ENCODE peak calls at places on chromosome 9, in seven cellular contexts. One of them, this sample, is unnamed.

GRCh38 chr9:28699632-28700031 is 1126.4 kb upstream of the C9orf72 start:
- DNase-seq in RKO: no peak
- DNase-seq in posterior cingulate gyrus: no peak
- DNase-seq in H4: no peak
- DNase-seq in fibroblast of the aortic adventitia: no peak
- DNase-seq in fibroblast of mammary gland: no peak
- DNase-seq in M059J: no peak
- DNase-seq in this sample: no peak

GRCh38 chr9:107927276-107927675 is 437.7 kb upstream of the KLF4 start:
- DNase-seq in fibroblast of mammary gland: no peak
- DNase-seq in M059J: no peak
- DNase-seq in H4: no peak
- DNase-seq in fibroblast of the aortic adventitia: no peak
- DNase-seq in RKO: no peak
- DNase-seq in posterior cingulate gyrus: no peak
- DNase-seq in this sample: no peak

GRCh38 chr9:33924978-33925797 is 108.2 kb downstream of the UBE2R2 start:
- DNase-seq in H4: peak
- DNase-seq in RKO: peak
- DNase-seq in fibroblast of the aortic adventitia: peak
- DNase-seq in fibroblast of mammary gland: peak
- DNase-seq in M059J: peak
- DNase-seq in posterior cingulate gyrus: peak
- DNase-seq in this sample: peak

GRCh38 chr9:34179528-34180138 is 790 bp downstream of the UBAP1 start:
- DNase-seq in M059J: no peak
- DNase-seq in fibroblast of the aortic adventitia: peak
- DNase-seq in posterior cingulate gyrus: no peak
- DNase-seq in RKO: peak
- DNase-seq in H4: no peak
- DNase-seq in fibroblast of mammary gland: peak
- DNase-seq in this sample: no peak

GRCh38 chr9:96040591-96041461 is 165.3 kb downstream of the ERCC6L2 start:
- DNase-seq in H4: peak
- DNase-seq in fibroblast of the aortic adventitia: no peak
- DNase-seq in RKO: no peak
- DNase-seq in posterior cingulate gyrus: peak
- DNase-seq in M059J: peak
- DNase-seq in fibroblast of mammary gland: no peak
- DNase-seq in this sample: peak

GRCh38 chr9:13587581-13587980 is 308.1 kb upstream of the MPDZ start:
- DNase-seq in fibroblast of the aortic adventitia: no peak
- DNase-seq in M059J: no peak
- DNase-seq in fibroblast of mammary gland: no peak
- DNase-seq in H4: no peak
- DNase-seq in RKO: no peak
- DNase-seq in posterior cingulate gyrus: peak
- DNase-seq in this sample: no peak

GRCh38 chr9:131728546-131728910 is 11.3 kb downstream of the RAPGEF1 start:
- DNase-seq in fibroblast of mammary gland: no peak
- DNase-seq in H4: no peak
- DNase-seq in posterior cingulate gyrus: no peak
- DNase-seq in fibroblast of the aortic adventitia: no peak
- DNase-seq in M059J: no peak
- DNase-seq in RKO: no peak
- DNase-seq in this sample: no peak

GRCh38 chr9:97850746-97851449 is 2.1 kb upstream of the FOXE1 start:
- DNase-seq in H4: no peak
- DNase-seq in fibroblast of mammary gland: no peak
- DNase-seq in fibroblast of the aortic adventitia: no peak
- DNase-seq in M059J: no peak
- DNase-seq in RKO: no peak
- DNase-seq in posterior cingulate gyrus: no peak
- DNase-seq in this sample: no peak

GRCh38 chr9:120928015-120928719 is 1.6 kb upstream of the TRAF1 start:
- DNase-seq in RKO: peak
- DNase-seq in fibroblast of the aortic adventitia: no peak
- DNase-seq in M059J: no peak
- DNase-seq in fibroblast of mammary gland: no peak
- DNase-seq in H4: no peak
- DNase-seq in posterior cingulate gyrus: peak
- DNase-seq in this sample: no peak

GRCh38 chr9:36146666-36147065 is 10.1 kb downstream of the GLIPR2 start:
- DNase-seq in fibroblast of mammary gland: no peak
- DNase-seq in fibroblast of the aortic adventitia: no peak
- DNase-seq in M059J: no peak
- DNase-seq in H4: no peak
- DNase-seq in RKO: no peak
- DNase-seq in posterior cingulate gyrus: peak
- DNase-seq in this sample: no peak

GRCh38 chr9:122816163-122816867 is 12.1 kb downstream of the PDCL start:
- DNase-seq in RKO: no peak
- DNase-seq in H4: no peak
- DNase-seq in M059J: no peak
- DNase-seq in fibroblast of mammary gland: no peak
- DNase-seq in fibroblast of the aortic adventitia: no peak
- DNase-seq in posterior cingulate gyrus: no peak
- DNase-seq in this sample: no peak

GRCh38 chr9:131068076-131068816 is 28.1 kb upstream of the AIF1L start:
- DNase-seq in H4: no peak
- DNase-seq in fibroblast of mammary gland: no peak
- DNase-seq in RKO: no peak
- DNase-seq in posterior cingulate gyrus: no peak
- DNase-seq in M059J: no peak
- DNase-seq in fibroblast of the aortic adventitia: no peak
- DNase-seq in this sample: no peak

GRCh38 chr9:5578698-5579085 is 50.2 kb upstream of the RIC1 start:
- DNase-seq in RKO: no peak
- DNase-seq in posterior cingulate gyrus: no peak
- DNase-seq in M059J: peak
- DNase-seq in fibroblast of the aortic adventitia: no peak
- DNase-seq in H4: no peak
- DNase-seq in fibroblast of mammary gland: no peak
- DNase-seq in this sample: no peak

GRCh38 chr9:112380771-112381181 is 868 bp downstream of the HSDL2 start:
- DNase-seq in H4: peak
- DNase-seq in posterior cingulate gyrus: no peak
- DNase-seq in fibroblast of the aortic adventitia: peak
- DNase-seq in M059J: peak
- DNase-seq in RKO: peak
- DNase-seq in fibroblast of mammary gland: peak
- DNase-seq in this sample: peak

GRCh38 chr9:123028973-123029372 is 4.5 kb upstream of the GPR21 start:
- DNase-seq in M059J: no peak
- DNase-seq in H4: no peak
- DNase-seq in fibroblast of mammary gland: no peak
- DNase-seq in fibroblast of the aortic adventitia: no peak
- DNase-seq in RKO: no peak
- DNase-seq in posterior cingulate gyrus: no peak
- DNase-seq in this sample: no peak

GRCh38 chr9:16335788-16336580 is 534.5 kb downstream of the BNC2 start:
- DNase-seq in fibroblast of the aortic adventitia: peak
- DNase-seq in posterior cingulate gyrus: no peak
- DNase-seq in H4: peak
- DNase-seq in fibroblast of mammary gland: peak
- DNase-seq in RKO: peak
- DNase-seq in M059J: peak
- DNase-seq in this sample: peak

GRCh38 chr9:113641100-113641885 is 177.8 kb downstream of the RGS3 start:
- DNase-seq in H4: no peak
- DNase-seq in RKO: no peak
- DNase-seq in M059J: no peak
- DNase-seq in posterior cingulate gyrus: no peak
- DNase-seq in fibroblast of mammary gland: no peak
- DNase-seq in fibroblast of the aortic adventitia: no peak
- DNase-seq in this sample: peak

GRCh38 chr9:121313458-121314152 is 45.6 kb downstream of the GSN start:
- DNase-seq in fibroblast of the aortic adventitia: no peak
- DNase-seq in H4: no peak
- DNase-seq in RKO: no peak
- DNase-seq in posterior cingulate gyrus: no peak
- DNase-seq in fibroblast of mammary gland: no peak
- DNase-seq in M059J: no peak
- DNase-seq in this sample: no peak

GRCh38 chr9:27125030-27125429 is 16.0 kb downstream of the TEK start:
- DNase-seq in M059J: peak
- DNase-seq in fibroblast of mammary gland: peak
- DNase-seq in fibroblast of the aortic adventitia: peak
- DNase-seq in H4: peak
- DNase-seq in posterior cingulate gyrus: peak
- DNase-seq in RKO: peak
- DNase-seq in this sample: peak

GRCh38 chr9:78618735-78619134 is 321.8 kb downstream of the PSAT1 start:
- DNase-seq in M059J: no peak
- DNase-seq in fibroblast of mammary gland: no peak
- DNase-seq in posterior cingulate gyrus: no peak
- DNase-seq in RKO: no peak
- DNase-seq in H4: no peak
- DNase-seq in fibroblast of the aortic adventitia: no peak
- DNase-seq in this sample: no peak

GRCh38 chr9:97510797-97511761 is 9.6 kb downstream of the TMOD1 start:
- DNase-seq in fibroblast of mammary gland: peak
- DNase-seq in H4: no peak
- DNase-seq in M059J: peak
- DNase-seq in fibroblast of the aortic adventitia: peak
- DNase-seq in posterior cingulate gyrus: peak
- DNase-seq in RKO: no peak
- DNase-seq in this sample: no peak

GRCh38 chr9:123717581-123717980 is 212.3 kb downstream of the DENND1A start:
- DNase-seq in posterior cingulate gyrus: no peak
- DNase-seq in RKO: no peak
- DNase-seq in fibroblast of the aortic adventitia: no peak
- DNase-seq in fibroblast of mammary gland: no peak
- DNase-seq in H4: no peak
- DNase-seq in M059J: no peak
- DNase-seq in this sample: no peak

GRCh38 chr9:3896576-3896975 is 370.8 kb upstream of the RFX3 start:
- DNase-seq in posterior cingulate gyrus: no peak
- DNase-seq in RKO: no peak
- DNase-seq in fibroblast of mammary gland: no peak
- DNase-seq in M059J: no peak
- DNase-seq in H4: no peak
- DNase-seq in fibroblast of the aortic adventitia: no peak
- DNase-seq in this sample: no peak

GRCh38 chr9:14768561-14769234 is 46.2 kb upstream of the CER1 start:
- DNase-seq in fibroblast of the aortic adventitia: peak
- DNase-seq in posterior cingulate gyrus: no peak
- DNase-seq in M059J: peak
- DNase-seq in RKO: peak
- DNase-seq in H4: peak
- DNase-seq in fibroblast of mammary gland: peak
- DNase-seq in this sample: peak

GRCh38 chr9:120931278-120932085 is 4.9 kb upstream of the TRAF1 start:
- DNase-seq in H4: peak
- DNase-seq in posterior cingulate gyrus: no peak
- DNase-seq in RKO: peak
- DNase-seq in M059J: peak
- DNase-seq in fibroblast of the aortic adventitia: peak
- DNase-seq in fibroblast of mammary gland: peak
- DNase-seq in this sample: peak

GRCh38 chr9:61670616-61671015 is 480.8 kb downstream of the SPATA31A7 start:
- DNase-seq in RKO: no peak
- DNase-seq in H4: no peak
- DNase-seq in fibroblast of the aortic adventitia: no peak
- DNase-seq in M059J: no peak
- DNase-seq in posterior cingulate gyrus: no peak
- DNase-seq in fibroblast of mammary gland: no peak
- DNase-seq in this sample: no peak

GRCh38 chr9:118281787-118282186 is 577.6 kb downstream of the TLR4 start:
- DNase-seq in H4: no peak
- DNase-seq in fibroblast of the aortic adventitia: no peak
- DNase-seq in fibroblast of mammary gland: no peak
- DNase-seq in RKO: no peak
- DNase-seq in M059J: no peak
- DNase-seq in posterior cingulate gyrus: peak
- DNase-seq in this sample: no peak

GRCh38 chr9:114264806-114265550 is 57.9 kb upstream of the ORM1 start:
- DNase-seq in posterior cingulate gyrus: no peak
- DNase-seq in M059J: no peak
- DNase-seq in fibroblast of mammary gland: no peak
- DNase-seq in fibroblast of the aortic adventitia: no peak
- DNase-seq in H4: no peak
- DNase-seq in RKO: no peak
- DNase-seq in this sample: no peak

GRCh38 chr9:36136277-36136893 is at the start of gene GLIPR2:
- DNase-seq in fibroblast of mammary gland: peak
- DNase-seq in H4: peak
- DNase-seq in M059J: peak
- DNase-seq in fibroblast of the aortic adventitia: peak
- DNase-seq in RKO: no peak
- DNase-seq in posterior cingulate gyrus: peak
- DNase-seq in this sample: peak

GRCh38 chr9:27247756-27248155 is 49.2 kb downstream of the EQTN start:
- DNase-seq in posterior cingulate gyrus: no peak
- DNase-seq in fibroblast of the aortic adventitia: peak
- DNase-seq in M059J: peak
- DNase-seq in H4: peak
- DNase-seq in fibroblast of mammary gland: peak
- DNase-seq in RKO: peak
- DNase-seq in this sample: peak

GRCh38 chr9:129401623-129402340 is 219.1 kb downstream of the C9orf50 start:
- DNase-seq in fibroblast of the aortic adventitia: peak
- DNase-seq in fibroblast of mammary gland: peak
- DNase-seq in H4: peak
- DNase-seq in M059J: no peak
- DNase-seq in posterior cingulate gyrus: peak
- DNase-seq in RKO: no peak
- DNase-seq in this sample: no peak

GRCh38 chr9:134462304-134462703 is 136.0 kb downstream of the RXRA start:
- DNase-seq in fibroblast of mammary gland: no peak
- DNase-seq in M059J: no peak
- DNase-seq in posterior cingulate gyrus: no peak
- DNase-seq in fibroblast of the aortic adventitia: no peak
- DNase-seq in H4: no peak
- DNase-seq in RKO: no peak
- DNase-seq in this sample: no peak

GRCh38 chr9:38414040-38414723 is 10.1 kb downstream of the IGFBPL1 start:
- DNase-seq in H4: no peak
- DNase-seq in M059J: no peak
- DNase-seq in fibroblast of the aortic adventitia: no peak
- DNase-seq in posterior cingulate gyrus: no peak
- DNase-seq in RKO: no peak
- DNase-seq in fibroblast of mammary gland: no peak
- DNase-seq in this sample: peak

GRCh38 chr9:35661756-35662350 is 3.1 kb downstream of the ARHGEF39 start:
- DNase-seq in M059J: no peak
- DNase-seq in RKO: no peak
- DNase-seq in fibroblast of mammary gland: no peak
- DNase-seq in fibroblast of the aortic adventitia: no peak
- DNase-seq in H4: no peak
- DNase-seq in posterior cingulate gyrus: peak
- DNase-seq in this sample: no peak

GRCh38 chr9:130140701-130141100 is 31.5 kb upstream of the NCS1 start:
- DNase-seq in fibroblast of the aortic adventitia: no peak
- DNase-seq in H4: no peak
- DNase-seq in M059J: no peak
- DNase-seq in fibroblast of mammary gland: no peak
- DNase-seq in RKO: no peak
- DNase-seq in posterior cingulate gyrus: peak
- DNase-seq in this sample: no peak

GRCh38 chr9:69891696-69892095 is 71.1 kb downstream of the CFAP95 start:
- DNase-seq in posterior cingulate gyrus: no peak
- DNase-seq in RKO: no peak
- DNase-seq in fibroblast of mammary gland: no peak
- DNase-seq in H4: no peak
- DNase-seq in fibroblast of the aortic adventitia: no peak
- DNase-seq in M059J: no peak
- DNase-seq in this sample: no peak

GRCh38 chr9:127847833-127848755 is 6.4 kb downstream of the ENG start:
- DNase-seq in RKO: no peak
- DNase-seq in H4: no peak
- DNase-seq in fibroblast of the aortic adventitia: no peak
- DNase-seq in posterior cingulate gyrus: no peak
- DNase-seq in M059J: no peak
- DNase-seq in fibroblast of mammary gland: no peak
- DNase-seq in this sample: no peak

GRCh38 chr9:40928803-40929487 is 199.5 kb downstream of the FOXD4L6 start:
- DNase-seq in fibroblast of the aortic adventitia: no peak
- DNase-seq in posterior cingulate gyrus: no peak
- DNase-seq in fibroblast of mammary gland: no peak
- DNase-seq in M059J: no peak
- DNase-seq in RKO: no peak
- DNase-seq in H4: no peak
- DNase-seq in this sample: no peak

This sample was measured in SJCRH30.